ENCODE peak calls at places on chromosomes 12 and 14, in six cellular contexts. A is heart right ventricle, Y is foreskin fibroblast, P is fibroblast of lung, F is lung, N is esophagus squamous epithelium. Q is an unnamed sample.

GRCh38 chr12:21607701-21608100 is 3.1 kb upstream of the GYS2 start:
- DNase-seq in A (no peak), Y (peak; percentile 17), P (peak; percentile 16), F (no peak), N (no peak), Q (peak; percentile 7)

GRCh38 chr12:42546709-42547108 is 42.8 kb downstream of the PRICKLE1 start:
- DNase-seq in A (no peak), Y (no peak), P (no peak), F (no peak), N (no peak), Q (no peak)

GRCh38 chr14:85235868-85236267 is 294.1 kb upstream of the FLRT2 start:
- DNase-seq in A (no peak), Y (no peak), P (no peak), F (no peak), N (no peak), Q (no peak)

GRCh38 chr12:50099302-50100008 is 4.4 kb upstream of the GPD1 start:
- DNase-seq in A (no peak), Y (peak; percentile 84), P (no peak), F (no peak), N (no peak), Q (no peak)

GRCh38 chr12:10042167-10042566 is 11.7 kb downstream of the CLEC9A start:
- DNase-seq in A (no peak), Y (no peak), P (no peak), F (no peak), N (no peak), Q (no peak)

GRCh38 chr12:49674318-49674985 is 32.8 kb downstream of the FMNL3 start:
- DNase-seq in A (no peak), Y (peak; percentile 65), P (peak; percentile 69), F (no peak), N (no peak), Q (no peak)

GRCh38 chr12:101908395-101908794 is 31.0 kb downstream of the DRAM1 start:
- DNase-seq in A (no peak), Y (no peak), P (no peak), F (no peak), N (no peak), Q (no peak)

GRCh38 chr12:111881712-111882111 is 39.7 kb downstream of the MAPKAPK5 start:
- DNase-seq in A (no peak), Y (no peak), P (no peak), F (no peak), N (no peak), Q (no peak)

GRCh38 chr12:89129471-89129870 is 222.8 kb downstream of the DUSP6 start:
- DNase-seq in A (no peak), Y (no peak), P (no peak), F (no peak), N (no peak), Q (no peak)

GRCh38 chr12:101616027-101616494 is 21.3 kb downstream of the MYBPC1 start:
- DNase-seq in A (no peak), Y (peak; percentile 1), P (no peak), F (no peak), N (no peak), Q (no peak)

GRCh38 chr12:110858848-110859247 is 12.1 kb downstream of the CCDC63 start:
- DNase-seq in A (no peak), Y (no peak), P (peak; percentile 67), F (no peak), N (no peak), Q (no peak)

GRCh38 chr12:127393896-127394295 is 873.1 kb upstream of the TMEM132C start:
- DNase-seq in A (no peak), Y (peak; percentile 90), P (peak; percentile 91), F (no peak), N (no peak), Q (peak; percentile 51)

GRCh38 chr14:62696261-62696968 is 348.8 kb downstream of the KCNH5 start:
- DNase-seq in A (no peak), Y (no peak), P (no peak), F (no peak), N (no peak), Q (no peak)

GRCh38 chr12:77891531-77892147 is 60.9 kb downstream of the NAV3 start:
- DNase-seq in A (no peak), Y (no peak), P (no peak), F (no peak), N (no peak), Q (no peak)

GRCh38 chr14:56810341-56810740 is at the start of gene OTX2:
- DNase-seq in A (no peak), Y (no peak), P (no peak), F (no peak), N (no peak), Q (no peak)

GRCh38 chr14:97977711-97978261 is 1180.6 kb downstream of the VRK1 start:
- DNase-seq in A (peak; percentile 83), Y (no peak), P (peak; percentile 45), F (peak; percentile 82), N (no peak), Q (no peak)

GRCh38 chr12:132285991-132286681 is 43.3 kb downstream of the GALNT9 start:
- DNase-seq in A (peak; percentile 60), Y (peak; percentile 60), P (peak; percentile 65), F (peak; percentile 58), N (no peak), Q (no peak)

GRCh38 chr12:24062642-24063245 is 113.3 kb upstream of the SOX5 start:
- DNase-seq in A (no peak), Y (no peak), P (no peak), F (no peak), N (no peak), Q (no peak)

GRCh38 chr14:72081139-72081538 is 148.9 kb downstream of the RGS6 start:
- DNase-seq in A (no peak), Y (no peak), P (no peak), F (no peak), N (no peak), Q (no peak)

GRCh38 chr14:105118646-105119409 is 49.7 kb downstream of the JAG2 start:
- DNase-seq in A (no peak), Y (no peak), P (no peak), F (peak; percentile 58), N (no peak), Q (no peak)

GRCh38 chr14:105117257-105117646 is 51.3 kb downstream of the JAG2 start:
- DNase-seq in A (no peak), Y (no peak), P (no peak), F (no peak), N (no peak), Q (no peak)

GRCh38 chr14:105117710-105118385 is 50.7 kb downstream of the JAG2 start:
- DNase-seq in A (no peak), Y (no peak), P (no peak), F (no peak), N (no peak), Q (no peak)

GRCh38 chr14:105119410-105120025 is 49.1 kb downstream of the JAG2 start:
- DNase-seq in A (no peak), Y (no peak), P (no peak), F (no peak), N (no peak), Q (no peak)

DNA sequence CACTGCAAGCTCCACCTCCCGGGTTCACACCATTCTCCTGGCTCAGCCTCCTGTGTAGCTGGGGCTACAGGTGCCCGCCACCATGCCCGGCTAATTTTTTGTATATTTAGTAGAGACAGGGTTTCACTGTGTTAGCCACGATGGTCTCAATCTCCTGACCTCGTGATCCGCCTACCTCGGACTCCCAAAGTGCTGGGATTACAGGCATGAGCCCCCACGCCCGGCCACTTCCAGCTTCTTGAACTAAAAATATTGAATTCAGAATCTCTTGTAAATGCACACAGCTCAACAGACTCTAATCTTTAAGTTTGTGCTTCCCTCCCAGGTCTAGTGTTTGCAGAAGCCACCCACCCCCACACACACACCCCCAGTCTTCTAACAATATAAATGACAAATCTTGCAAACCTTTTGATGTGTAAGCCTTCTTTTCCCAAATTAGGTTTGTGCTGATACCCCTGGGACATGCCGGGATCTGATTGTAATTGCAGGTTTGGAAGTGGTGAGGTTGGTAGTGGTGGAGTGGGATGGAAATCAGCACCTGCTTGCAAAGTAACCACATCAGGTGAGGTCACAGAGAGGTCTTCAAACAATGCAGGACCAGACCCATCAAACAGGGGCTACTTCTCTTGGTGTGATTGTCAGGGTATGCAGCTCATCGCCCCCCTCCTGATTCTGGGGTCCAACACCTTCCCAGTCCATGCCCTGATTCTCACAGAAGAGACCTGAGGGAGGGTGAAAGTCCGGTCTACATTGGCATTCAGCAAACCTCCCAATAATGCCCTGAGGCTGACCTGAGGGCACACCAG is 51.4 kb upstream of the GPR132 start:
- DNase-seq in A (no peak), Y (no peak), P (no peak), F (no peak), N (no peak), Q (no peak)
- H3K4me3 ChIP-seq in A (no peak overlapping the region), Y (no peak overlapping the region), P (no peak overlapping the region), F (no peak overlapping the region), N (no peak overlapping the region), Q (no peak overlapping the region)

GRCh38 chr12:990308-990648 is 745 bp upstream of the ERC1 start:
- DNase-seq in A (peak; percentile 71), Y (peak; percentile 76), P (peak; percentile 73), F (peak; percentile 61), N (no peak), Q (no peak)

GRCh38 chr12:990649-991349 is at the start of gene ERC1:
- DNase-seq in A (peak; percentile 91), Y (peak; percentile 94), P (peak; percentile 91), F (peak; percentile 88), N (peak; percentile 29), Q (peak; percentile 33)

GRCh38 chr12:989051-989450 is 2.0 kb upstream of the ERC1 start:
- DNase-seq in A (no peak), Y (no peak), P (no peak), F (no peak), N (no peak), Q (no peak)

GRCh38 chr12:988616-989015 is 2.4 kb upstream of the ERC1 start:
- DNase-seq in A (no peak), Y (peak; percentile 48), P (no peak), F (no peak), N (no peak), Q (no peak)

GRCh38 chr12:989751-990278 is 1.2 kb upstream of the ERC1 start:
- DNase-seq in A (no peak), Y (peak; percentile 91), P (peak; percentile 81), F (no peak), N (no peak), Q (peak; percentile 40)
- TF ChIP-seq CTCF in A (no peak), Y (no peak), P (peak; percentile 12), F (no peak), N (no peak), Q (no peak)

GRCh38 chr12:120886194-120887018 is 17.8 kb downstream of the SPPL3 start:
- DNase-seq in A (no peak), Y (no peak), P (no peak), F (no peak), N (no peak), Q (no peak)
- H3K4me3 ChIP-seq in A (no peak overlapping the region), Y (no peak overlapping the region), P (no peak overlapping the region), F (no peak overlapping the region), N (no peak overlapping the region), Q (no peak overlapping the region)

DNA sequence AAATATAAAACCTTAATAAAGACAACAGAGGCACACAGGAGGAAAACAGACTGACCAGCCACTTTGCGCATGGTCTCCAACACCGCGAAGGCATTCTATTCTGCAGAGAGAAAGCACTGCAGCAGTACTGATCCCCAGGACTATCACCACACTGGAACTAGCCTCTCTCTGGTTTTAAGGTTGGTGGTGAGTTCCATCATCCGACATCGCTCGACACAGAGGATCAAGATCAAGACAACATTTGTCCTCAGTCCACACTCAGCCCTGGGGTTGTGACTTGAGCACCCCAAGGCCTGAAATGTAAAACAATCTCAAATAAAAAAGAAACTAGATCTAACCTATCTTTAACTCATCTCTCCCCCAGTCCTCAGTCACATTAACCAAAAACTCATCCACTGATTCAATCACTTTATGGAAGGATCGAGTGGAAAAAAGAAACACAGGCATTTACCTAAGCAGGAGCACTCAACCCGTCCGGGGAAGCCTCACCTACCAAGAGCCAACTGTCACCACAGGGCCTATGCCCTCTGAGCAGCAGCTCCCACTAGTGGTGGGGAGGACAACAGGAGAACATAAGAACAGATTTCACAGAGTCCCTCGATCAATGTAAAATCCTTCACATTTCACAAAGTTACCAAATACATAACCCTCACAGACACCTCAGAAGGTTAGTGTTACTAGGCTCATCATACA is 17.7 kb downstream of the STXBP6 start:
- DNase-seq in A (no peak), Y (no peak), P (no peak), F (no peak), N (no peak), Q (no peak)
- TF ChIP-seq CTCF in A (no peak), Y (peak; percentile 16), P (no peak), F (no peak), N (peak; percentile 4), Q (peak; percentile 24)

Q was measured in AG09309.